ENCODE peak calls at places on chromosomes 5 and 9, in four cellular contexts. E is H1, T is HepG2, W is HCT116. I is an unnamed sample.

GRCh38 chr5:149434162-149435014 is 55.3 kb upstream of the IL17B start:
- DNase-seq in E (peak; percentile 62), T (no peak), W (no peak), I (peak; percentile 73)

GRCh38 chr5:151499636-151500035 is 52.2 kb downstream of the SLC36A1 start:
- DNase-seq in E (no peak), T (no peak), W (no peak), I (no peak)

GRCh38 chr5:20360243-20360642 is 372.2 kb upstream of the CDH18 start:
- DNase-seq in E (no peak), T (no peak), W (no peak), I (no peak)

GRCh38 chr5:33834334-33834733 is 57.5 kb downstream of the ADAMTS12 start:
- DNase-seq in E (no peak), T (no peak), W (no peak), I (no peak)

GRCh38 chr9:109158656-109159055 is 8.4 kb downstream of the FRRS1L start:
- DNase-seq in E (no peak), T (no peak), W (no peak), I (no peak)

GRCh38 chr5:115460476-115460875 is 84.1 kb downstream of the FEM1C start:
- DNase-seq in E (no peak), T (no peak), W (peak; percentile 87), I (no peak)

GRCh38 chr9:91154686-91155085 is 207.0 kb downstream of the AUH start:
- DNase-seq in E (no peak), T (no peak), W (no peak), I (no peak)

GRCh38 chr5:95237324-95237723 is 47.6 kb downstream of the MCTP1 start:
- DNase-seq in E (no peak), T (no peak), W (no peak), I (no peak)

GRCh38 chr9:110099236-110099741 is 108.7 kb downstream of the C9orf152 start:
- DNase-seq in E (no peak), T (no peak), W (no peak), I (no peak)

GRCh38 chr5:146732966-146733365 is 145.6 kb downstream of the PPP2R2B start:
- DNase-seq in E (no peak), T (no peak), W (no peak), I (no peak)

DNA sequence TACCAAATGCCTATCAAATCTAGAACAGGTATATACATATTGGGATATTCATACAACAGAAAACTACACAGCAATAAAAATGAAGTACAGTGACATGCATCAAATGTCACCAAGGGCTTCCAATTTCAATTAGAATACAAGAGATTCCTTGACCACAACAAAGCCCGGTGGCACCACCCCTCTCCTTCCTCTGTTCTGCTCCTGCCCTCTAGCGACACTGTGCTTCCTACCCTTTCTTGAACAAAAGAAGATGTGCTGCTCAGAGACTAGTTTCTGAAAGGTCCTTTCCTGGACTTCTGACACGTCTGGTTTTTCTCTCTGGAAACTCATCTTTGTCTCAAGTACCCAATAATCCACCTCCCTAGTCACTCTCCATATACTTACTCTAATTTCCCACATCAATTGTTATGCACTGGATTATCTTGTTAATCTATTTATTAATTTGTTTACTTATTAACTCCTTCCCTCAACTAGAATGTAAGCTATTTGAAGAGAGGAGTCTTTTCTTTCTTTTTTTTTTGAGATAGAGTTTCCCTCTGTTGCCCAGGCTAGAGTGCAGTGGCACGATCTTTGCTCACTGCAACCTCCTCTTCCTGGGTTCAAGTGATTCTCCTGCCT is 70.4 kb upstream of the CTSV start:
- DNase-seq in E (peak; percentile 43), T (peak; percentile 64), W (peak; percentile 69), I (peak; percentile 80)
- TF ChIP-seq JUND in E (no peak), T (no peak), W (no peak), I (no peak)

DNA sequence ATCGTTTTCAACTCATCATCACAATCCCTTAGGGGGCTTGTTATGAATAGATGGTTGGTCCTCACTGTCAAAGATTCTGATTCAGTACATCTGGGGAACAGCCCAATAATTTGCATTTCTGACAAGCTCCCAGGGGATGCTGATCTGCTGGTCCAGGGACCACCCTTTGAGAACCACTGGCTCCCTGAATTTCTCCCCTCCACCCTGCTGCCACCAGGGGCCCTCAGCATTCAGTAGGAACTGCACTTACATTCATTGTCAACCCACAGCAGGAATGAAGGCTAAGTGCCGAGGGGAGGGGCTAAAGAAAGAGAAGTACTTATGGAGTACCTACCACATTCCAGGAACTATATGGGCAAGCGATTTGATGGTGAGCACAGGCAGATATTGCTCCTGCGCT is 85.9 kb downstream of the BOD1 start:
- DNase-seq in E (peak; percentile 41), T (peak; percentile 16), W (peak; percentile 18), I (peak; percentile 81)
- TF ChIP-seq JUND in E (no peak), T (no peak), W (no peak), I (no peak)

GRCh38 chr9:92545002-92545510 is 9.3 kb upstream of the ECM2 start:
- DNase-seq in E (no peak), T (no peak), W (no peak), I (no peak)
- TF ChIP-seq JUND in E (no peak), T (no peak), W (no peak), I (no peak)

GRCh38 chr5:142017832-142018427 is 5.1 kb upstream of the GNPDA1 start:
- DNase-seq in E (no peak), T (no peak), W (no peak), I (no peak)
- TF ChIP-seq JUND in E (no peak), T (no peak), W (no peak), I (no peak)

GRCh38 chr9:128457207-128457606 is 1.4 kb downstream of the ODF2 start:
- DNase-seq in E (no peak), T (no peak), W (no peak), I (no peak)

GRCh38 chr9:128454991-128455390 is 815 bp upstream of the ODF2 start:
- DNase-seq in E (no peak), T (peak; percentile 15), W (no peak), I (no peak)

GRCh38 chr9:128455849-128456612 is at the start of gene ODF2:
- DNase-seq in E (peak; percentile 82), T (peak; percentile 92), W (peak; percentile 87), I (peak; percentile 99)

GRCh38 chr9:128456613-128457061 is 831 bp downstream of the ODF2 start:
- DNase-seq in E (no peak), T (peak; percentile 62), W (peak; percentile 28), I (peak; percentile 97)

GRCh38 chr9:128459011-128459410 is 3.2 kb downstream of the ODF2 start:
- DNase-seq in E (no peak), T (no peak), W (no peak), I (no peak)
- TF ChIP-seq JUND in E (no peak), T (no peak), W (no peak), I (no peak)

GRCh38 chr5:68261174-68262021 is 45.8 kb downstream of the PIK3R1 start:
- DNase-seq in E (no peak), T (no peak), W (no peak), I (no peak)
- TF ChIP-seq JUND in E (no peak), T (no peak), W (no peak), I (no peak)

DNA sequence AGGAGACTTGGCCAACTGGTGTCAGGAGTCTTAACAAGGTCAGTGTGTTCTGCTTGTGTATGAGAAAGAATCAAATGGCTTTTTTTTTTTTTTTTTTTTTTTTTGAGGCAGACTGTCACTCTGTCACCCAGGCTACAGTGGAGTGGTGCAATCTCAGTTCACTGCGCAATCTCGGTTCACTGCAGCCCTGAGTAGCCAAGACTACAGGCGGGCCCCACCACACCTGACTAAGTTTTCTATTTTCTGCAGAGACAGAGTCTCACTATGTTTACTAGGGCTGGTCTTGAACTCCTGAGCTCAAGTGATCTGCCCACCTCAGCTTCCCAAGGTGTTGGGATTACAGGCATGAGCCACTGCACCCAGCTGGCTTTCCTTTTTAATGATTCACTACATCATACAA is 3.0 kb upstream of the IL7R start:
- DNase-seq in E (no peak), T (no peak), W (no peak), I (no peak)
- TF ChIP-seq JUND in E (no peak), T (no peak), W (no peak), I (no peak)

GRCh38 chr9:34623386-34624235 is 3.3 kb upstream of the DCTN3 start:
- DNase-seq in E (no peak), T (no peak), W (no peak), I (no peak)
- TF ChIP-seq JUND in E (no peak), T (no peak), W (no peak), I (no peak)

DNA sequence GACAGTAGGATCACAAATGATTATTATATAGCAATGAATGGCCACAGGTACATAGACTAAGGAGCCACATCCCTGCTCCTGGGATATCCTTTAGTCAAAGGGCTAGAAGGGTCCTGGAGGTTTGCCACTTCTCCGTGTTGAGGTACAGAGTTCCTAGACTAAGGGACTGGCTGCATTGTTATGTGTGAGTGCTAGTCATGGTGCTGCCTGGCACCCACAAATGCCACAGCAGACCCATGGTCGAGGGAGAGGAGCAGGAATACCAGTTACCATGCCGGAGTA is 47.4 kb downstream of the EXOSC2 start:
- DNase-seq in E (no peak), T (no peak), W (no peak), I (no peak)
- TF ChIP-seq JUND in E (no peak), T (no peak), W (no peak), I (no peak)